ENCODE peak calls at places on chromosomes 11 and 22, in seven cellular contexts. One of them, this sample, is unnamed.

GRCh38 chr11:80432051-80432450 is 991.2 kb upstream of the TENM4 start:
- DNase-seq in GM23248: no peak
- DNase-seq in small intestine: no peak
- DNase-seq in foreskin keratinocyte: no peak
- DNase-seq in esophagus squamous epithelium: no peak
- DNase-seq in pancreas: no peak
- DNase-seq in CD4-positive, CD25-positive, alpha-beta regulatory T cell: no peak
- DNase-seq in this sample: no peak

GRCh38 chr11:40867991-40868685 is 591.3 kb downstream of the LRRC4C start:
- DNase-seq in GM23248: no peak
- DNase-seq in pancreas: no peak
- DNase-seq in CD4-positive, CD25-positive, alpha-beta regulatory T cell: no peak
- DNase-seq in esophagus squamous epithelium: no peak
- DNase-seq in foreskin keratinocyte: peak
- DNase-seq in small intestine: no peak
- DNase-seq in this sample: no peak

GRCh38 chr11:70456921-70457532 is 58.7 kb downstream of the CTTN start:
- DNase-seq in pancreas: no peak
- DNase-seq in CD4-positive, CD25-positive, alpha-beta regulatory T cell: no peak
- DNase-seq in small intestine: no peak
- DNase-seq in GM23248: peak
- DNase-seq in foreskin keratinocyte: no peak
- DNase-seq in esophagus squamous epithelium: no peak
- DNase-seq in this sample: no peak

GRCh38 chr11:64877390-64878222 is 815 bp downstream of the EHD1 start:
- DNase-seq in foreskin keratinocyte: no peak
- DNase-seq in GM23248: peak
- DNase-seq in small intestine: no peak
- DNase-seq in CD4-positive, CD25-positive, alpha-beta regulatory T cell: no peak
- DNase-seq in pancreas: no peak
- DNase-seq in esophagus squamous epithelium: no peak
- DNase-seq in this sample: no peak

GRCh38 chr22:22761606-22761962 is 117.2 kb downstream of the GGTLC2 start:
- DNase-seq in pancreas: no peak
- DNase-seq in GM23248: no peak
- DNase-seq in CD4-positive, CD25-positive, alpha-beta regulatory T cell: no peak
- DNase-seq in esophagus squamous epithelium: no peak
- DNase-seq in foreskin keratinocyte: no peak
- DNase-seq in small intestine: no peak
- DNase-seq in this sample: no peak

GRCh38 chr22:24427500-24428164 is at the start of gene ADORA2A:
- DNase-seq in foreskin keratinocyte: no peak
- DNase-seq in pancreas: no peak
- DNase-seq in CD4-positive, CD25-positive, alpha-beta regulatory T cell: peak
- DNase-seq in esophagus squamous epithelium: peak
- DNase-seq in GM23248: no peak
- DNase-seq in small intestine: peak
- DNase-seq in this sample: no peak

GRCh38 chr11:1486054-1486825 is at the start of gene MOB2:
- DNase-seq in pancreas: no peak
- DNase-seq in CD4-positive, CD25-positive, alpha-beta regulatory T cell: no peak
- DNase-seq in small intestine: peak
- DNase-seq in GM23248: no peak
- DNase-seq in esophagus squamous epithelium: no peak
- DNase-seq in foreskin keratinocyte: no peak
- DNase-seq in this sample: no peak

GRCh38 chr11:72721689-72722049 is 30.5 kb downstream of the ARAP1 start:
- DNase-seq in CD4-positive, CD25-positive, alpha-beta regulatory T cell: no peak
- DNase-seq in GM23248: peak
- DNase-seq in foreskin keratinocyte: no peak
- DNase-seq in pancreas: peak
- DNase-seq in small intestine: peak
- DNase-seq in esophagus squamous epithelium: no peak
- DNase-seq in this sample: no peak

GRCh38 chr22:27961182-27961581 is 42.1 kb upstream of the PITPNB start:
- DNase-seq in pancreas: no peak
- DNase-seq in foreskin keratinocyte: no peak
- DNase-seq in small intestine: no peak
- DNase-seq in GM23248: no peak
- DNase-seq in esophagus squamous epithelium: no peak
- DNase-seq in CD4-positive, CD25-positive, alpha-beta regulatory T cell: no peak
- DNase-seq in this sample: no peak

GRCh38 chr11:124762077-124762623 is at the start of gene ESAM:
- DNase-seq in GM23248: peak
- DNase-seq in small intestine: peak
- DNase-seq in CD4-positive, CD25-positive, alpha-beta regulatory T cell: peak
- DNase-seq in esophagus squamous epithelium: no peak
- DNase-seq in pancreas: no peak
- DNase-seq in foreskin keratinocyte: no peak
- DNase-seq in this sample: no peak

GRCh38 chr11:113193077-113193476 is 121.3 kb upstream of the TTC12 start:
- DNase-seq in pancreas: no peak
- DNase-seq in foreskin keratinocyte: no peak
- DNase-seq in small intestine: no peak
- DNase-seq in GM23248: peak
- DNase-seq in CD4-positive, CD25-positive, alpha-beta regulatory T cell: no peak
- DNase-seq in esophagus squamous epithelium: no peak
- DNase-seq in this sample: no peak

GRCh38 chr11:116078101-116078561 is 573.9 kb upstream of the CADM1 start:
- DNase-seq in small intestine: no peak
- DNase-seq in CD4-positive, CD25-positive, alpha-beta regulatory T cell: no peak
- DNase-seq in foreskin keratinocyte: no peak
- DNase-seq in esophagus squamous epithelium: no peak
- DNase-seq in pancreas: no peak
- DNase-seq in GM23248: no peak
- DNase-seq in this sample: no peak

GRCh38 chr11:93444671-93445073 is 98.5 kb downstream of the SMCO4 start:
- DNase-seq in pancreas: peak
- DNase-seq in foreskin keratinocyte: no peak
- DNase-seq in esophagus squamous epithelium: no peak
- DNase-seq in GM23248: peak
- DNase-seq in CD4-positive, CD25-positive, alpha-beta regulatory T cell: no peak
- DNase-seq in small intestine: no peak
- DNase-seq in this sample: no peak

GRCh38 chr11:76649964-76650363 is 20.6 kb downstream of the LRRC32 start:
- DNase-seq in GM23248: no peak
- DNase-seq in pancreas: no peak
- DNase-seq in CD4-positive, CD25-positive, alpha-beta regulatory T cell: no peak
- DNase-seq in small intestine: no peak
- DNase-seq in foreskin keratinocyte: no peak
- DNase-seq in esophagus squamous epithelium: no peak
- DNase-seq in this sample: no peak

GRCh38 chr11:58576792-58577440 is 1.3 kb upstream of the LPXN start:
- DNase-seq in pancreas: no peak
- DNase-seq in small intestine: peak
- DNase-seq in foreskin keratinocyte: peak
- DNase-seq in CD4-positive, CD25-positive, alpha-beta regulatory T cell: no peak
- DNase-seq in esophagus squamous epithelium: no peak
- DNase-seq in GM23248: peak
- DNase-seq in this sample: no peak

GRCh38 chr11:121451178-121451981 is 734 bp upstream of the SORL1 start:
- DNase-seq in foreskin keratinocyte: no peak
- DNase-seq in GM23248: no peak
- DNase-seq in CD4-positive, CD25-positive, alpha-beta regulatory T cell: peak
- DNase-seq in pancreas: no peak
- DNase-seq in esophagus squamous epithelium: no peak
- DNase-seq in small intestine: peak
- DNase-seq in this sample: no peak

GRCh38 chr22:35113341-35113740 is 47.4 kb downstream of the ISX start:
- DNase-seq in CD4-positive, CD25-positive, alpha-beta regulatory T cell: no peak
- DNase-seq in GM23248: no peak
- DNase-seq in small intestine: no peak
- DNase-seq in esophagus squamous epithelium: no peak
- DNase-seq in foreskin keratinocyte: no peak
- DNase-seq in pancreas: no peak
- DNase-seq in this sample: no peak

GRCh38 chr22:31508536-31508935 is 12.2 kb downstream of the SFI1 start:
- DNase-seq in GM23248: no peak
- DNase-seq in foreskin keratinocyte: no peak
- DNase-seq in small intestine: no peak
- DNase-seq in CD4-positive, CD25-positive, alpha-beta regulatory T cell: no peak
- DNase-seq in esophagus squamous epithelium: no peak
- DNase-seq in pancreas: no peak
- DNase-seq in this sample: no peak

GRCh38 chr11:92190535-92191206 is 33.9 kb upstream of the FAT3 start:
- DNase-seq in pancreas: no peak
- DNase-seq in foreskin keratinocyte: no peak
- DNase-seq in CD4-positive, CD25-positive, alpha-beta regulatory T cell: no peak
- DNase-seq in GM23248: no peak
- DNase-seq in esophagus squamous epithelium: no peak
- DNase-seq in small intestine: no peak
- DNase-seq in this sample: no peak

GRCh38 chr22:19718255-19719054 is 4.2 kb downstream of the SEPTIN5 start:
- DNase-seq in foreskin keratinocyte: no peak
- DNase-seq in GM23248: peak
- DNase-seq in pancreas: no peak
- DNase-seq in CD4-positive, CD25-positive, alpha-beta regulatory T cell: no peak
- DNase-seq in esophagus squamous epithelium: no peak
- DNase-seq in small intestine: no peak
- DNase-seq in this sample: no peak

GRCh38 chr22:19719488-19720021 is 3.8 kb upstream of the GP1BB start:
- DNase-seq in GM23248: no peak
- DNase-seq in esophagus squamous epithelium: no peak
- DNase-seq in pancreas: no peak
- DNase-seq in small intestine: no peak
- DNase-seq in CD4-positive, CD25-positive, alpha-beta regulatory T cell: no peak
- DNase-seq in foreskin keratinocyte: no peak
- DNase-seq in this sample: no peak

GRCh38 chr22:19717691-19718254 is 3.5 kb downstream of the SEPTIN5 start:
- DNase-seq in pancreas: no peak
- DNase-seq in GM23248: peak
- DNase-seq in foreskin keratinocyte: no peak
- DNase-seq in small intestine: peak
- DNase-seq in CD4-positive, CD25-positive, alpha-beta regulatory T cell: peak
- DNase-seq in esophagus squamous epithelium: no peak
- DNase-seq in this sample: peak

GRCh38 chr22:19720150-19720827 is 3.0 kb upstream of the GP1BB start:
- DNase-seq in GM23248: no peak
- DNase-seq in esophagus squamous epithelium: no peak
- DNase-seq in small intestine: no peak
- DNase-seq in foreskin keratinocyte: no peak
- DNase-seq in CD4-positive, CD25-positive, alpha-beta regulatory T cell: no peak
- DNase-seq in pancreas: no peak
- DNase-seq in this sample: no peak

GRCh38 chr22:19719055-19719482 is 4.3 kb upstream of the GP1BB start:
- DNase-seq in esophagus squamous epithelium: no peak
- DNase-seq in small intestine: no peak
- DNase-seq in GM23248: no peak
- DNase-seq in CD4-positive, CD25-positive, alpha-beta regulatory T cell: no peak
- DNase-seq in foreskin keratinocyte: no peak
- DNase-seq in pancreas: no peak
- DNase-seq in this sample: no peak
- H3K27ac ChIP-seq in esophagus squamous epithelium: peak
- H3K27ac ChIP-seq in small intestine: no peak
- H3K27ac ChIP-seq in GM23248: no peak
- H3K27ac ChIP-seq in CD4-positive, CD25-positive, alpha-beta regulatory T cell: no peak
- H3K27ac ChIP-seq in foreskin keratinocyte: no peak
- H3K27ac ChIP-seq in pancreas: no peak
- H3K27ac ChIP-seq in this sample: no peak

GRCh38 chr11:16792426-16792825 is 54.0 kb downstream of the C11orf58 start:
- DNase-seq in foreskin keratinocyte: no peak
- DNase-seq in CD4-positive, CD25-positive, alpha-beta regulatory T cell: no peak
- DNase-seq in pancreas: no peak
- DNase-seq in small intestine: no peak
- DNase-seq in esophagus squamous epithelium: no peak
- DNase-seq in GM23248: peak
- DNase-seq in this sample: no peak

GRCh38 chr11:16791494-16791961 is 53.1 kb downstream of the C11orf58 start:
- DNase-seq in esophagus squamous epithelium: no peak
- DNase-seq in foreskin keratinocyte: peak
- DNase-seq in pancreas: no peak
- DNase-seq in CD4-positive, CD25-positive, alpha-beta regulatory T cell: no peak
- DNase-seq in small intestine: peak
- DNase-seq in GM23248: peak
- DNase-seq in this sample: no peak

GRCh38 chr11:16789560-16790483 is 51.4 kb downstream of the C11orf58 start:
- DNase-seq in GM23248: no peak
- DNase-seq in foreskin keratinocyte: no peak
- DNase-seq in esophagus squamous epithelium: no peak
- DNase-seq in pancreas: no peak
- DNase-seq in CD4-positive, CD25-positive, alpha-beta regulatory T cell: no peak
- DNase-seq in small intestine: no peak
- DNase-seq in this sample: no peak

GRCh38 chr11:16789061-16789415 is 50.6 kb downstream of the C11orf58 start:
- DNase-seq in esophagus squamous epithelium: no peak
- DNase-seq in GM23248: no peak
- DNase-seq in CD4-positive, CD25-positive, alpha-beta regulatory T cell: no peak
- DNase-seq in small intestine: no peak
- DNase-seq in foreskin keratinocyte: no peak
- DNase-seq in pancreas: no peak
- DNase-seq in this sample: no peak

DNA sequence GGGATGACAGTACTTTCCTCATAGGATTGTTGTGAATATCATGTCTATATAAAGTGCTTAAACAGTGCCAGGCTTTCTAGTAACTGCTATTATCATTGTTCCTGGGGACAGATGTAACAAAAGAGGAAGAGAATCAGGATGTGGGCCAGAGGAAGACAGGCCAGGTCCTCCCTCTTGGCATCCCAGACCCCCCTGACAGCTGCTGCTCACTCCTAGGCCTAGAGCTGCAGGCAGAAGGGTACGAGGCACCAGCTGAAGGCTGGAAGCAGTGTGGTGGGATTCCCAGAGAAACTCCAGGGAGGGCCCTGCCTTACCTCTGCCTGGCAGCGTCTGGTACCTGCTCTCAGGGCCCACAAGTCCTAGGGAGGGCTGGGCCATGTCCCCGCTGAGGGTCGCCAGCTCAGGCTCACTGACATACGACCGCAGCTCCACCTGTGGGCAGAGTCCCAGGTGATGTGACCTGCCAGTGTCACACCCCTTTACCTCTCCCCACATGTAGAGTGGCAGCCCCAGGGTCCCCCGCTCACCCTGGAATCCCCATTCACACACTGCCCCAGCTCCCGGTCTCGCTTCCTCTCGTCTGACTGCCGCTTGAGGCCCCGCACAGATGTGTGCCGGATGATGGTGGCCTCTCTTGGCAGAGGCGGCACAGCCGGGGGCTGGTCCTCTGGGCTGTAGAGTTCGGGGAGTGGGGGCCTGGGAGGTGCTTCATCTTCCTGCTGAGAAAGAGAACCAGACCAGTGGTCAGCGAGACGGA is 52.2 kb downstream of the C11orf58 start:
- DNase-seq in CD4-positive, CD25-positive, alpha-beta regulatory T cell: no peak
- DNase-seq in esophagus squamous epithelium: no peak
- DNase-seq in small intestine: no peak
- DNase-seq in foreskin keratinocyte: no peak
- DNase-seq in pancreas: no peak
- DNase-seq in GM23248: no peak
- DNase-seq in this sample: no peak
- H3K27ac ChIP-seq in CD4-positive, CD25-positive, alpha-beta regulatory T cell: no peak
- H3K27ac ChIP-seq in esophagus squamous epithelium: peak
- H3K27ac ChIP-seq in small intestine: peak
- H3K27ac ChIP-seq in foreskin keratinocyte: no peak
- H3K27ac ChIP-seq in pancreas: no peak
- H3K27ac ChIP-seq in GM23248: no peak
- H3K27ac ChIP-seq in this sample: no peak

GRCh38 chr22:32696089-32696488 is 105.4 kb upstream of the TIMP3 start:
- DNase-seq in foreskin keratinocyte: no peak
- DNase-seq in CD4-positive, CD25-positive, alpha-beta regulatory T cell: no peak
- DNase-seq in GM23248: no peak
- DNase-seq in esophagus squamous epithelium: no peak
- DNase-seq in pancreas: no peak
- DNase-seq in small intestine: peak
- DNase-seq in this sample: no peak
- H3K27ac ChIP-seq in foreskin keratinocyte: no peak
- H3K27ac ChIP-seq in CD4-positive, CD25-positive, alpha-beta regulatory T cell: no peak
- H3K27ac ChIP-seq in GM23248: peak
- H3K27ac ChIP-seq in esophagus squamous epithelium: no peak
- H3K27ac ChIP-seq in pancreas: no peak
- H3K27ac ChIP-seq in small intestine: no peak
- H3K27ac ChIP-seq in this sample: no peak

GRCh38 chr22:37419370-37419915 is 7.8 kb downstream of the ELFN2 start:
- DNase-seq in small intestine: peak
- DNase-seq in pancreas: no peak
- DNase-seq in foreskin keratinocyte: no peak
- DNase-seq in esophagus squamous epithelium: no peak
- DNase-seq in GM23248: peak
- DNase-seq in CD4-positive, CD25-positive, alpha-beta regulatory T cell: no peak
- DNase-seq in this sample: no peak
- H3K27ac ChIP-seq in small intestine: no peak
- H3K27ac ChIP-seq in pancreas: no peak
- H3K27ac ChIP-seq in foreskin keratinocyte: no peak
- H3K27ac ChIP-seq in esophagus squamous epithelium: no peak
- H3K27ac ChIP-seq in GM23248: no peak
- H3K27ac ChIP-seq in CD4-positive, CD25-positive, alpha-beta regulatory T cell: no peak
- H3K27ac ChIP-seq in this sample: no peak